ENCODE peak calls at places on chromosome 1, in eight cellular contexts. S, J, G, R, B, L, C and E are unnamed samples.

GRCh38 chr1:111604931-111605330 is 14.7 kb upstream of the RAP1A start:
- DNase-seq in B (no peak), J (no peak), G (peak), L (no peak), R (no peak), S (no peak), C (no peak), E (no peak)

GRCh38 chr1:167776616-167777252 is 55.0 kb downstream of the MPZL1 start:
- DNase-seq in J (no peak), G (no peak), L (no peak), B (no peak), S (no peak), C (no peak), R (no peak), E (no peak)

GRCh38 chr1:62688687-62689085 is 500 bp upstream of the DOCK7 start:
- DNase-seq in J (no peak), G (peak), S (no peak), R (no peak), L (no peak), C (no peak), B (no peak), E (no peak)

GRCh38 chr1:164982545-164982944 is 374.0 kb downstream of the LMX1A start:
- DNase-seq in C (no peak), R (peak), B (no peak), S (no peak), J (peak), G (no peak), L (no peak), E (no peak)

GRCh38 chr1:54800899-54801759 is at the start of gene TTC22:
- DNase-seq in R (peak), B (no peak), L (peak), C (no peak), G (no peak), J (peak), S (peak), E (no peak)

GRCh38 chr1:18100493-18101063 is 7.0 kb upstream of the IGSF21 start:
- DNase-seq in G (peak), R (peak), L (peak), C (peak), S (no peak), B (peak), J (peak), E (no peak)

GRCh38 chr1:200893411-200893901 is 1.2 kb upstream of the INAVA start:
- DNase-seq in R (peak), G (no peak), B (no peak), J (peak), S (no peak), L (no peak), C (no peak), E (no peak)

GRCh38 chr1:206860165-206860564 is 5.3 kb upstream of the IL20 start:
- DNase-seq in B (no peak), C (no peak), G (no peak), J (no peak), R (no peak), L (no peak), S (no peak), E (no peak)

GRCh38 chr1:53190210-53190611 is 6.4 kb upstream of the CPT2 start:
- DNase-seq in C (no peak), L (no peak), G (no peak), J (peak), S (no peak), R (peak), B (no peak), E (no peak)

GRCh38 chr1:55212349-55213028 is 2.7 kb downstream of the USP24 start:
- DNase-seq in J (no peak), B (no peak), G (no peak), C (no peak), R (no peak), L (no peak), S (no peak), E (no peak)

GRCh38 chr1:10781137-10781536 is 15.3 kb downstream of the CASZ1 start:
- DNase-seq in R (no peak), S (peak), B (no peak), C (no peak), J (no peak), L (no peak), G (no peak), E (no peak)

GRCh38 chr1:186804669-186805068 is 24.1 kb upstream of the PLA2G4A start:
- DNase-seq in C (no peak), R (no peak), J (no peak), G (no peak), B (no peak), L (no peak), S (no peak), E (no peak)

GRCh38 chr1:150281221-150281757 is 1.1 kb upstream of the CIART start:
- DNase-seq in J (peak), R (peak), G (peak), B (peak), L (no peak), C (no peak), S (peak), E (no peak)

GRCh38 chr1:70220015-70220414 is 1.2 kb upstream of the SRSF11 start:
- DNase-seq in L (no peak), C (no peak), S (no peak), J (no peak), R (no peak), B (no peak), G (no peak), E (no peak)

GRCh38 chr1:89804646-89805237 is 16.1 kb upstream of the LRRC8D start:
- DNase-seq in G (peak), L (peak), B (peak), S (peak), J (peak), C (no peak), R (peak), E (no peak)

GRCh38 chr1:231584117-231584516 is 42.5 kb upstream of the DISC1 start:
- DNase-seq in C (no peak), R (no peak), G (peak), L (peak), S (no peak), B (no peak), J (no peak), E (no peak)

GRCh38 chr1:195773958-195774357 is 834.3 kb downstream of the KCNT2 start:
- DNase-seq in S (no peak), L (no peak), J (no peak), R (no peak), C (no peak), B (no peak), G (no peak), E (no peak)

GRCh38 chr1:70353641-70354331 is 736 bp downstream of the ANKRD13C start:
- DNase-seq in L (no peak), S (no peak), C (no peak), J (no peak), G (peak), B (no peak), R (peak), E (no peak)

GRCh38 chr1:152917794-152918193 is 9.4 kb downstream of the IVL start:
- DNase-seq in C (no peak), G (no peak), J (no peak), R (peak), S (no peak), B (no peak), L (peak), E (no peak)

GRCh38 chr1:33365560-33365997 is 44.7 kb upstream of the A3GALT2 start:
- DNase-seq in S (no peak), J (no peak), G (peak), B (peak), C (no peak), R (no peak), L (no peak), E (no peak)

GRCh38 chr1:21022279-21023040 is 154.2 kb downstream of the EIF4G3 start:
- DNase-seq in J (no peak), L (peak), B (no peak), R (peak), S (no peak), G (peak), C (no peak), E (peak)

GRCh38 chr1:53732912-53733317 is 6.0 kb downstream of the GLIS1 start:
- DNase-seq in G (peak), J (no peak), C (no peak), B (no peak), S (no peak), R (no peak), L (no peak), E (no peak)

GRCh38 chr1:240462766-240463410 is 149.1 kb downstream of the GREM2 start:
- DNase-seq in C (no peak), L (no peak), G (no peak), R (no peak), B (no peak), J (no peak), S (no peak), E (no peak)

GRCh38 chr1:20164694-20165202 is 21.1 kb upstream of the UBXN10 start:
- DNase-seq in C (no peak), R (no peak), J (no peak), G (peak), B (peak), S (no peak), L (no peak), E (no peak)

GRCh38 chr1:240169188-240169587 is 77.5 kb downstream of the FMN2 start:
- DNase-seq in B (no peak), L (no peak), G (peak), J (no peak), R (peak), C (no peak), S (no peak), E (no peak)

GRCh38 chr1:153921803-153922075 is 1.0 kb downstream of the GATAD2B start:
- DNase-seq in G (no peak), J (peak), S (no peak), C (no peak), B (no peak), L (no peak), R (no peak), E (no peak)
- H3K27ac ChIP-seq in G (peak), J (peak), S (peak), C (no peak), B (peak), L (peak), R (peak), E (peak)

GRCh38 chr1:35433714-35434113 is 123.5 kb downstream of the KIAA0319L start:
- DNase-seq in L (no peak), B (no peak), R (no peak), G (no peak), J (no peak), S (no peak), C (no peak), E (no peak)

GRCh38 chr1:35436078-35436477 is 121.1 kb downstream of the KIAA0319L start:
- DNase-seq in G (no peak), C (no peak), J (no peak), L (no peak), S (no peak), R (no peak), B (no peak), E (no peak)

GRCh38 chr1:35437200-35437599 is 120.0 kb downstream of the KIAA0319L start:
- DNase-seq in R (no peak), S (no peak), L (no peak), G (no peak), J (no peak), B (no peak), C (no peak), E (no peak)

GRCh38 chr1:35432231-35432630 is 125.0 kb downstream of the KIAA0319L start:
- DNase-seq in C (no peak), S (no peak), J (peak), G (no peak), L (no peak), R (no peak), B (no peak), E (no peak)

GRCh38 chr1:35434703-35435102 is 122.5 kb downstream of the KIAA0319L start:
- DNase-seq in G (no peak), S (no peak), J (no peak), C (no peak), L (no peak), R (no peak), B (no peak), E (no peak)
- H3K27ac ChIP-seq in G (no peak), S (no peak), J (no peak), C (no peak), L (no peak), R (no peak), B (no peak), E (no peak)

DNA sequence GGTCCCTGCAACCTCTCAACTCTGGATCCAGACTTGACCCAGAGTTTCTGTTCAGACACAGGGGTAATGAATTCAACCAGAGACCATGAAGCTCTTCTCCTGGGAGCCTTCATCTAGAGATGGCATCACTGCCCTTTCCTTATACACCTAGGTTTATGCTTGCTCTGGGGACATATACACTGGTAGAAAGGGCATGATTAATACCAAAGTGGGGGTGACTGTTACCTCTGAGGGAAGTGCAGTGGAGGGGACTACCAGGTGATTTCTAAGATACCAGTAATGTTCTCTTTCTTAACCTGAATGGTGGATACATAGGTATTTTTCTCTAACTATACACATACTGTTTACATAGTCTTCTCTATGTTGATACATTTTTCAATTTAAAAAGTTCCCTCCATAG is 48.4 kb downstream of the JAK1 start:
- DNase-seq in S (no peak), G (no peak), B (no peak), J (no peak), R (no peak), L (no peak), C (no peak), E (no peak)
- H3K27ac ChIP-seq in S (no peak), G (peak), B (peak), J (no peak), R (no peak), L (peak), C (no peak), E (peak)

GRCh38 chr1:23477359-23478144 is 6.4 kb downstream of the ASAP3 start:
- DNase-seq in B (no peak), R (no peak), S (no peak), L (no peak), J (no peak), C (no peak), G (no peak), E (no peak)

GRCh38 chr1:23481026-23481597 is 2.9 kb downstream of the ASAP3 start:
- DNase-seq in L (no peak), B (no peak), S (no peak), R (no peak), G (no peak), J (no peak), C (no peak), E (no peak)

GRCh38 chr1:23481904-23482303 is 2.1 kb downstream of the ASAP3 start:
- DNase-seq in C (no peak), L (no peak), S (no peak), R (no peak), G (no peak), B (no peak), J (no peak), E (no peak)

GRCh38 chr1:23480187-23481025 is 3.6 kb downstream of the ASAP3 start:
- DNase-seq in R (no peak), G (no peak), S (no peak), C (no peak), J (no peak), B (no peak), L (no peak), E (no peak)

DNA sequence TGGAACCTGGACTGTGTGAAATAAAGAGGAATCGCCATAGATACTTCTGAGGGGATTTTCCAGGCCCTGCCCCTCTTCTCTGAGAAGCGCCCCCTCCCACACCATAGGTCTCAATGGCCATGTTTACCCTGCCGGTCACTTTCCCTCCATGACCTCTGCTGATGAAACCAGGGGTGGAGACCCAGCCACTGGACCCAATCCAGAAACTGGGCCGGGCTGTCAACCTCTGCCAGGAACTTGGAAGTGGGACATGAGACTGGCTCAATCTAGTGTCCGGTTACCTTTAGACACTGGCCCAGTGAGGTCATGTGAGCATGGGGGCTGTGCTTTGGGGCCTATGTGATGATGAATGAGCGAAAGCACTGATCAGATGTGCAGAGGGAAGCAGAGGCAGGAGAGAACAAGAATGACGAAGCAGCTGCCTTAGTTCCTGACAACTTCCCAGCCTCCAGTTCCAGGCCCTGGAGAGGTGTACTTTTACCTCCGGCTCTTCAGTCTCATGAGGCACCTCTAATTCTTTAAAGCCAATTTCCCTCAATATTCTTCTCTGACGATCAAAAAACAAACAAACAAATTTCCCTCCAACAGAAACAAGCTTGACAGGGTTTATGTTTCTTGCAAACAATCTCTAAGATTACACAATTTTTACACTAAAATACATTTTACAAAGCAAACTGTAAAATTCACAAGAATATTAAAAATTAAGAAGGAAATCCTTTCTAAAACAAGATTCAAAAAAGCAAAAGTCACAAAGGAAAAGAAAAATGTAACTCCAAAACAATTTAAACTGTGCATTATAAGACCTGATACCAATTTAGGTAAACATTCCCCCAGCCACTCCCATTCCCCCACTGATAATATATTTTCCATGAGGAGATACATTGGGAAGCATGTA is 4.8 kb downstream of the ASAP3 start:
- DNase-seq in R (no peak), G (peak), L (no peak), B (peak), J (no peak), S (peak), C (no peak), E (no peak)
- H3K27ac ChIP-seq in R (no peak), G (no peak), L (peak), B (peak), J (no peak), S (peak), C (no peak), E (no peak)

GRCh38 chr1:28110555-28110954 is 22.1 kb upstream of the EYA3 start:
- DNase-seq in J (no peak), C (no peak), B (no peak), S (no peak), L (no peak), R (no peak), G (no peak), E (no peak)

GRCh38 chr1:28111157-28111556 is 22.7 kb upstream of the EYA3 start:
- DNase-seq in B (no peak), J (no peak), G (no peak), L (no peak), C (no peak), R (no peak), S (peak), E (no peak)

GRCh38 chr1:28115267-28115666 is 26.9 kb upstream of the EYA3 start:
- DNase-seq in C (no peak), G (peak), S (peak), R (peak), B (no peak), L (no peak), J (no peak), E (no peak)

GRCh38 chr1:28114844-28115243 is 26.4 kb upstream of the EYA3 start:
- DNase-seq in C (no peak), R (no peak), S (no peak), J (no peak), G (no peak), L (no peak), B (no peak), E (no peak)

GRCh38 chr1:28112388-28113311 is 24.2 kb upstream of the EYA3 start:
- DNase-seq in B (no peak), R (peak), S (peak), C (no peak), G (peak), J (peak), L (peak), E (no peak)
- H3K27ac ChIP-seq in B (no peak), R (no peak), S (peak), C (no peak), G (peak), J (no peak), L (no peak), E (peak)

GRCh38 chr1:151313501-151313900 is 13.7 kb downstream of the PI4KB start:
- DNase-seq in C (no peak), S (no peak), L (no peak), R (no peak), J (no peak), B (peak), G (peak), E (no peak)

GRCh38 chr1:151312439-151313225 is 14.6 kb downstream of the PI4KB start:
- DNase-seq in C (no peak), S (no peak), G (no peak), J (no peak), R (no peak), L (no peak), B (no peak), E (no peak)

GRCh38 chr1:151310986-151311385 is 16.2 kb downstream of the PI4KB start:
- DNase-seq in G (peak), J (no peak), B (no peak), L (no peak), R (no peak), S (no peak), C (no peak), E (no peak)

GRCh38 chr1:151311589-151312331 is 15.5 kb downstream of the PI4KB start:
- DNase-seq in B (peak), C (no peak), J (no peak), R (peak), S (peak), L (peak), G (peak), E (peak)

GRCh38 chr1:151309851-151310323 is 17.3 kb downstream of the PI4KB start:
- DNase-seq in J (peak), G (peak), L (no peak), S (no peak), R (peak), B (peak), C (no peak), E (no peak)
- H3K27ac ChIP-seq in J (no peak), G (peak), L (no peak), S (peak), R (peak), B (peak), C (no peak), E (no peak)

DNA sequence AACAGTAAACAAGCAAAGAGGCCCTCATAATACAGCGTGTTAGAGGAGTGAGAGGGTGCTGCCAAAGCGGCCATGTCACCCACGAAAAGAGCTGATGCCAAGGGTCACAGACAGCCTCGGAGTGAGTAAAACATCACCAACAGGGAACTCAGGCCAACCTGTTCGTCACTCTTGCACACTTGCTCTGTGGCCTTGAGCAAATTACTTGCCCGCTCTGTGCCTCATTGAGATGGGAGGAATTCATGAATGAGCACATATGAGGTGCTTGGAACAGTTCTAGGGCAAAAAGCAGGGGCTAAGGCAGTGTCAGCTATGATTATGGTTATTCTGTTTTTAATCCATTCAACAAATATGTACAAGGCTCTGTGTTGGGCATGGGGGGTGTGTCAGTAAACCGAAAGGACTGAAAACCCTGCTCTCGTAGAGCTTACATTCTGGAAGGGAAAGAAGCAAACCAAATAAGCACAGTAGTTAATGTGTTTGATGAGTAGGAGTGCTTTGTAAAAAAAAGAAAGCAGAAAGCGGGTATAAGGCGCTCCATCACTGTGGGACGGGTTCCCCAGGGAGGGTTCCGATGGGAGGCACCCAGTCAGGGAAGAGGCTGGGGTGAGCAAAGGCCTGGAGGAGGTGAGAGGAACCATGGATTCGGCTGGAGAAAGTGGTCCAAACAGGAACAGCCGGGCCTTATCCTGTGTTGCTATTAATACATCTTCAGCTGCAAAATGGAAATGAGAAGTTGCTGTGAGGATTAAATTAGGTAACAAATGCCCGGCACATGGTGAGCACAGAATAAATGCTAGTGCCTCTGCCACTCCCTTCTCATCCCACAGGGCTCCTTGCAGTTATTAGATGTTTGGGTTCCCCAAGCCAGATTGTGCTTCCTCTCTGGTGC is 39.5 kb upstream of the RD3 start:
- DNase-seq in G (no peak), S (no peak), B (no peak), R (no peak), L (no peak), J (no peak), C (no peak), E (no peak)
- H3K27ac ChIP-seq in G (no peak), S (no peak), B (no peak), R (no peak), L (no peak), J (no peak), C (no peak), E (no peak)